ENCODE peak calls at places on chromosome 2, in four cellular contexts. P, B, X and V are unnamed samples.

GRCh38 chr2:220959391-220959802 is 612.7 kb downstream of the EPHA4 start:
- DNase-seq in P (no peak), X (no peak), B (no peak), V (no peak)

GRCh38 chr2:122263746-122264145 is 508.3 kb downstream of the TSN start:
- DNase-seq in X (no peak), B (no peak), P (no peak), V (no peak)

GRCh38 chr2:73043978-73044832 is 27.3 kb downstream of the SFXN5 start:
- DNase-seq in B (peak; percentile 61), X (no peak), P (no peak), V (no peak)

GRCh38 chr2:114261366-114261765 is 181.1 kb upstream of the DPP10 start:
- DNase-seq in X (no peak), P (no peak), B (no peak), V (no peak)

GRCh38 chr2:116510117-116510671 is 1304.3 kb upstream of the DDX18 start:
- DNase-seq in X (no peak), B (peak; percentile 14), P (no peak), V (peak; percentile 10)

GRCh38 chr2:135066710-135067109 is 14.6 kb downstream of the RAB3GAP1 start:
- DNase-seq in P (no peak), B (no peak), X (no peak), V (no peak)

GRCh38 chr2:104215269-104216161 is 638.4 kb upstream of the POU3F3 start:
- DNase-seq in B (no peak), P (no peak), X (no peak), V (no peak)

GRCh38 chr2:122885436-122885835 is 1130.0 kb downstream of the TSN start:
- DNase-seq in B (no peak), X (no peak), P (no peak), V (no peak)

GRCh38 chr2:175366814-175367213 is 185.3 kb upstream of the ATP5MC3 start:
- DNase-seq in P (peak; percentile 53), X (peak; percentile 7), B (peak; percentile 53), V (peak; percentile 49)

GRCh38 chr2:217785544-217786045 is 217.2 kb downstream of the TNS1 start:
- DNase-seq in X (no peak), B (peak; percentile 55), P (peak; percentile 68), V (peak; percentile 90)

GRCh38 chr2:200007291-200007690 is 51.9 kb downstream of the MAIP1 start:
- DNase-seq in B (no peak), X (no peak), P (no peak), V (no peak)

GRCh38 chr2:46798041-46798440 is 117.6 kb downstream of the MCFD2 start:
- DNase-seq in P (no peak), X (no peak), B (no peak), V (no peak)

GRCh38 chr2:146370821-146371220 is 1474.0 kb upstream of the ACVR2A start:
- DNase-seq in B (no peak), P (no peak), X (no peak), V (no peak)

GRCh38 chr2:197875736-197876135 is 71.3 kb downstream of the PLCL1 start:
- DNase-seq in P (no peak), X (no peak), B (no peak), V (no peak)

GRCh38 chr2:85644909-85645308 is 23.1 kb downstream of the SFTPB start:
- DNase-seq in P (no peak), X (no peak), B (no peak), V (no peak)

GRCh38 chr2:101820519-101820918 is 123.0 kb downstream of the MAP4K4 start:
- DNase-seq in P (no peak), X (no peak), B (no peak), V (no peak)

DNA sequence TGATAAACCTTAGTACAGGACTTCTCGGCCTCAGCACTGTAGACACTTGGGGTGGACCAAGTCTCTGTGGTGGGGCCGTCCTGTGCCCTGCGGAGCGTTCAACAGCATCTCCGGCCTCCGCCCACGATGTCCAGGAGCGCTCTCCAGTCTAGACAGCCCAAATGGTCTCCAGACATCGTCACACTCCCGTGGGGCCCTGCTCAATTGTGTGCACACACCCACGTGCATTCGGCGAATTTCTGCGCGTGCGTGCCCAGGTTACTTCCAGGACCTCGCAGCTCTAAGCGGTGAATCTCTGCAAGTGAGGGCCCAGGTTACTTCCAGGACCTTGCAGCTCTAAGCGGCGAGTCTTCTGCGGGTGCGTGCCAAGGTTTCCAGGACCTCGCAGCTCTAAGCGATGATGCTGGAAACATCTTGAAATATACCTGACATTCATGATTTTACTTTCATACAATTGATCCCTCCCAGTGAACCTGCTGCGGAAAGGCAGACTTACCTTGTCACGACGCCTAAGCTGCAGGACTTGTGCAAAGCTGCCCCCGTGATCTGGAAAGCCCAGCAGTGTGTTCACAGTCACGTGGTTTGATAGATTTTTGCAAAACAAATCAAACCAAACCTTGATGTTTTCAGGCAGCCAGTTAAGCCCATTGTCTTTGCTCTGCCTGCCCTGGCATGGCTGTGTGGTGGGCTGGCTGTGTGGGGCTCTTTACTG is 16.1 kb upstream of the OTOS start:
- DNase-seq in X (no peak), B (no peak), P (no peak), V (no peak)
- TF ChIP-seq NFIC in X (no peak), B (no peak), P (no peak), V (no peak)

GRCh38 chr2:216775043-216775453 is 79.7 kb upstream of the IGFBP5 start:
- DNase-seq in X (no peak), B (peak; percentile 76), P (peak; percentile 73), V (peak; percentile 34)
- TF ChIP-seq NFIC in X (no peak), B (no peak), P (peak; percentile 58), V (peak; percentile 71)

DNA sequence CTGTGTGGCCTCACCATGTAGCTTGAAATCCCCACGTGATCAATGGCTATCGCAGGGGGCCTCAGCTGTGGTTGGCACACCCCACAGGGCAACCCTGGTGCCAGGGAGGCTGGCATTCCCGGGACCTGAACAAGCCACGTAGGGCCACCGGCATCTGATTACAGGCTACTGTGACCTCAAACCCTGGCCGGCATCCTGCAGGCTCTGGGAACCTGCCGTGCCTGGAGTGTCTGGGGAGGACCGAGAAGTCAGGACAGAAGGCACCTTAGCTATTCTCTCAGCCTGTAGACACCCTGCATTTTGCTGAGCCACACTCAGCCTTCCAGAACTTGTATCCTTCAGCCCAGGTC is 213.0 kb downstream of the GLI2 start:
- DNase-seq in X (no peak), P (no peak), B (no peak), V (no peak)
- TF ChIP-seq NFIC in X (no peak), P (no peak), B (no peak), V (no peak)

GRCh38 chr2:179207047-179207446 is 57.6 kb downstream of the SESTD1 start:
- DNase-seq in B (no peak), X (no peak), P (no peak), V (no peak)

GRCh38 chr2:179201884-179202283 is 62.7 kb downstream of the SESTD1 start:
- DNase-seq in X (no peak), P (no peak), B (no peak), V (no peak)
- TF ChIP-seq NFIC in X (no peak), P (no peak), B (no peak), V (no peak)

GRCh38 chr2:109453596-109453995 is 160.2 kb downstream of the SEPTIN10 start:
- DNase-seq in X (no peak), B (no peak), P (no peak), V (no peak)
- TF ChIP-seq NFIC in X (no peak), B (no peak), P (no peak), V (no peak)

GRCh38 chr2:120355867-120356266 is 9.9 kb downstream of the INHBB start:
- DNase-seq in B (no peak), X (no peak), P (no peak), V (no peak)

GRCh38 chr2:120357768-120358167 is 11.8 kb downstream of the INHBB start:
- DNase-seq in P (no peak), B (no peak), X (no peak), V (no peak)

GRCh38 chr2:120358734-120359465 is 13.0 kb downstream of the INHBB start:
- DNase-seq in B (no peak), P (no peak), X (no peak), V (no peak)

GRCh38 chr2:120362926-120363325 is 17.0 kb downstream of the INHBB start:
- DNase-seq in B (no peak), P (no peak), X (no peak), V (no peak)

GRCh38 chr2:120360307-120360855 is 14.4 kb downstream of the INHBB start:
- DNase-seq in P (no peak), B (no peak), X (no peak), V (no peak)
- TF ChIP-seq NFIC in P (no peak), B (no peak), X (no peak), V (no peak)

DNA sequence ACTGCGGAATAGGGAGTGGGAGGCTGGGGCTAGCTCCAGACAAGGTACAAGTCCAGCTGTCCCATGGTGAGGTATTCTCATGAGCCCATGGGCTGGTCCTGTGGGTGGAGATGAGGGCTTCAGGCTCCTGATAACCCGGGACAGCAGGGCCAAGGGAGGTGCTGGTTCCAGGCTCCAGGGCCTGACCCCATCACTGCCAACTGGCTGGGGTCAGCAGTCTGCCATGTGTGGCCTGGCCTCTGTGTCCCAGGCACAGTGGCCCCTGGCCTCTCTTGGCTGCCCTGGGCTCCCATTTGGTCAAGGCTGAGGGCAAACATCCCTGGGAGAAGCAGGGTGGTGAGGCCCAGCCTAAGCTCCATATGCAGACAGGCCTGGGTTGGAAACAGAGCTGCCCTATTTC is 966 bp upstream of the OXER1 start:
- DNase-seq in B (no peak), X (no peak), P (no peak), V (peak; percentile 39)
- TF ChIP-seq NFIC in B (no peak), X (no peak), P (no peak), V (no peak)

GRCh38 chr2:23519334-23519651 is 134.3 kb downstream of the KLHL29 start:
- DNase-seq in P (no peak), B (no peak), X (no peak), V (no peak)
- TF ChIP-seq NFIC in P (no peak), B (no peak), X (no peak), V (no peak)

DNA sequence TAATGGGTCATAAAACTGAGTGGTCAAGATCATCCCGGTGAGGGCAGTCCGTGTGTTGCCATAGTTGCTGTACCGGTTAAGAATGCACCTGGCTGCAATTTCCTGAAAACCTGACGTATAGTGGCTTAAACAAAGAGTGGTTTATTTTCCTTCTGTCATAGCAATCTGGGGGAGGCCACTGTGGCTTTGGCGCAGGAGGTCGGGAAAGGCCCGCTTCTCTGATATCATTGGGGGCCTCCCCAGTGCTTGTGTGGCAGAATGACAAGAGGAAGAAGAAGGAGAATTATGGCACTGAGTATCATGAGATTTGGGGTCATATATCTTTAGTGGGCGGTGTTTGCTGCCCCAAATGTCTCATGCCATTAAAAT is 4.4 kb downstream of the C2orf92 start:
- DNase-seq in B (no peak), X (no peak), P (no peak), V (no peak)
- TF ChIP-seq NFIC in B (no peak), X (peak; percentile 76), P (no peak), V (no peak)